ENCODE peak calls at places on chromosomes 16 and 17, in eight cellular contexts. One of them, this sample, is unnamed.

GRCh38 chr16:58464916-58465731 is 34.8 kb upstream of the NDRG4 start:
- DNase-seq in activated gamma-delta T cell treated with anti-CD3 and anti-CD28 coated beads, Interleukin-2, amount 50 U/mL, for 16 hours: no peak
- DNase-seq in NCI-H2171 treated with DMSO at 0.1 percent for 48 hours: no peak
- DNase-seq in EH: no peak
- DNase-seq in AG04449: no peak
- DNase-seq in neural progenitor cell: peak; percentile 69
- DNase-seq in effector memory CD4-positive, alpha-beta T cell: no peak
- DNase-seq in left ventricle myocardium superior: no peak
- DNase-seq in this sample: no peak

GRCh38 chr16:19396555-19397011 is 21.1 kb upstream of the TMC5 start:
- DNase-seq in activated gamma-delta T cell treated with anti-CD3 and anti-CD28 coated beads, Interleukin-2, amount 50 U/mL, for 16 hours: no peak
- DNase-seq in NCI-H2171 treated with DMSO at 0.1 percent for 48 hours: no peak
- DNase-seq in EH: no peak
- DNase-seq in AG04449: no peak
- DNase-seq in neural progenitor cell: no peak
- DNase-seq in effector memory CD4-positive, alpha-beta T cell: no peak
- DNase-seq in left ventricle myocardium superior: no peak
- DNase-seq in this sample: no peak

GRCh38 chr16:49472598-49472997 is 99.0 kb downstream of the C16orf78 start:
- DNase-seq in activated gamma-delta T cell treated with anti-CD3 and anti-CD28 coated beads, Interleukin-2, amount 50 U/mL, for 16 hours: no peak
- DNase-seq in NCI-H2171 treated with DMSO at 0.1 percent for 48 hours: peak; percentile 97
- DNase-seq in EH: no peak
- DNase-seq in AG04449: no peak
- DNase-seq in neural progenitor cell: peak; percentile 27
- DNase-seq in effector memory CD4-positive, alpha-beta T cell: no peak
- DNase-seq in left ventricle myocardium superior: no peak
- DNase-seq in this sample: peak; percentile 54

GRCh38 chr16:24918641-24919040 is 72.9 kb downstream of the SLC5A11 start:
- DNase-seq in activated gamma-delta T cell treated with anti-CD3 and anti-CD28 coated beads, Interleukin-2, amount 50 U/mL, for 16 hours: no peak
- DNase-seq in NCI-H2171 treated with DMSO at 0.1 percent for 48 hours: no peak
- DNase-seq in EH: no peak
- DNase-seq in AG04449: no peak
- DNase-seq in neural progenitor cell: no peak
- DNase-seq in effector memory CD4-positive, alpha-beta T cell: no peak
- DNase-seq in left ventricle myocardium superior: no peak
- DNase-seq in this sample: no peak

GRCh38 chr17:81131486-81132196 is 33.7 kb upstream of the PVALEF start:
- DNase-seq in activated gamma-delta T cell treated with anti-CD3 and anti-CD28 coated beads, Interleukin-2, amount 50 U/mL, for 16 hours: no peak
- DNase-seq in NCI-H2171 treated with DMSO at 0.1 percent for 48 hours: no peak
- DNase-seq in EH: no peak
- DNase-seq in AG04449: no peak
- DNase-seq in neural progenitor cell: no peak
- DNase-seq in effector memory CD4-positive, alpha-beta T cell: no peak
- DNase-seq in left ventricle myocardium superior: no peak
- DNase-seq in this sample: no peak

GRCh38 chr16:58499092-58499511 is 841 bp upstream of the NDRG4 start:
- DNase-seq in activated gamma-delta T cell treated with anti-CD3 and anti-CD28 coated beads, Interleukin-2, amount 50 U/mL, for 16 hours: no peak
- DNase-seq in NCI-H2171 treated with DMSO at 0.1 percent for 48 hours: no peak
- DNase-seq in EH: no peak
- DNase-seq in AG04449: no peak
- DNase-seq in neural progenitor cell: no peak
- DNase-seq in effector memory CD4-positive, alpha-beta T cell: no peak
- DNase-seq in left ventricle myocardium superior: no peak
- DNase-seq in this sample: no peak

GRCh38 chr17:27756467-27757371 is 43.6 kb downstream of the NOS2 start:
- DNase-seq in activated gamma-delta T cell treated with anti-CD3 and anti-CD28 coated beads, Interleukin-2, amount 50 U/mL, for 16 hours: peak; percentile 24
- DNase-seq in NCI-H2171 treated with DMSO at 0.1 percent for 48 hours: no peak
- DNase-seq in EH: peak; percentile 49
- DNase-seq in AG04449: no peak
- DNase-seq in neural progenitor cell: peak; percentile 64
- DNase-seq in effector memory CD4-positive, alpha-beta T cell: no peak
- DNase-seq in left ventricle myocardium superior: peak; percentile 52
- DNase-seq in this sample: no peak

GRCh38 chr17:40343126-40344119 is 21.1 kb downstream of the GJD3 start:
- DNase-seq in activated gamma-delta T cell treated with anti-CD3 and anti-CD28 coated beads, Interleukin-2, amount 50 U/mL, for 16 hours: no peak
- DNase-seq in NCI-H2171 treated with DMSO at 0.1 percent for 48 hours: peak; percentile 81
- DNase-seq in EH: peak; percentile 20
- DNase-seq in AG04449: no peak
- DNase-seq in neural progenitor cell: peak; percentile 60
- DNase-seq in effector memory CD4-positive, alpha-beta T cell: no peak
- DNase-seq in left ventricle myocardium superior: peak; percentile 65
- DNase-seq in this sample: no peak

GRCh38 chr17:44473367-44473766 is 29.8 kb downstream of the GPATCH8 start:
- DNase-seq in activated gamma-delta T cell treated with anti-CD3 and anti-CD28 coated beads, Interleukin-2, amount 50 U/mL, for 16 hours: no peak
- DNase-seq in NCI-H2171 treated with DMSO at 0.1 percent for 48 hours: peak; percentile 31
- DNase-seq in EH: peak; percentile 21
- DNase-seq in AG04449: no peak
- DNase-seq in neural progenitor cell: no peak
- DNase-seq in effector memory CD4-positive, alpha-beta T cell: no peak
- DNase-seq in left ventricle myocardium superior: no peak
- DNase-seq in this sample: no peak

GRCh38 chr16:72829846-72830620 is 217.9 kb downstream of the ZFHX3 start:
- DNase-seq in activated gamma-delta T cell treated with anti-CD3 and anti-CD28 coated beads, Interleukin-2, amount 50 U/mL, for 16 hours: no peak
- DNase-seq in NCI-H2171 treated with DMSO at 0.1 percent for 48 hours: no peak
- DNase-seq in EH: peak; percentile 34
- DNase-seq in AG04449: no peak
- DNase-seq in neural progenitor cell: no peak
- DNase-seq in effector memory CD4-positive, alpha-beta T cell: no peak
- DNase-seq in left ventricle myocardium superior: no peak
- DNase-seq in this sample: no peak

GRCh38 chr17:69967910-69968411 is 107.1 kb upstream of the KCNJ16 start:
- DNase-seq in activated gamma-delta T cell treated with anti-CD3 and anti-CD28 coated beads, Interleukin-2, amount 50 U/mL, for 16 hours: no peak
- DNase-seq in NCI-H2171 treated with DMSO at 0.1 percent for 48 hours: no peak
- DNase-seq in EH: peak; percentile 94
- DNase-seq in AG04449: peak; percentile 97
- DNase-seq in neural progenitor cell: no peak
- DNase-seq in effector memory CD4-positive, alpha-beta T cell: no peak
- DNase-seq in left ventricle myocardium superior: no peak
- DNase-seq in this sample: no peak

GRCh38 chr16:88347656-88348376 is 34.9 kb upstream of the ZNF469 start:
- DNase-seq in activated gamma-delta T cell treated with anti-CD3 and anti-CD28 coated beads, Interleukin-2, amount 50 U/mL, for 16 hours: no peak
- DNase-seq in NCI-H2171 treated with DMSO at 0.1 percent for 48 hours: peak; percentile 12
- DNase-seq in EH: no peak
- DNase-seq in AG04449: no peak
- DNase-seq in neural progenitor cell: no peak
- DNase-seq in effector memory CD4-positive, alpha-beta T cell: no peak
- DNase-seq in left ventricle myocardium superior: peak; percentile 21
- DNase-seq in this sample: no peak

GRCh38 chr16:23976091-23977001 is 140.6 kb downstream of the PRKCB start:
- DNase-seq in activated gamma-delta T cell treated with anti-CD3 and anti-CD28 coated beads, Interleukin-2, amount 50 U/mL, for 16 hours: no peak
- DNase-seq in NCI-H2171 treated with DMSO at 0.1 percent for 48 hours: no peak
- DNase-seq in EH: no peak
- DNase-seq in AG04449: no peak
- DNase-seq in neural progenitor cell: no peak
- DNase-seq in effector memory CD4-positive, alpha-beta T cell: no peak
- DNase-seq in left ventricle myocardium superior: no peak
- DNase-seq in this sample: no peak

GRCh38 chr16:23577493-23577892 is 18.6 kb downstream of the NDUFAB1 start:
- DNase-seq in activated gamma-delta T cell treated with anti-CD3 and anti-CD28 coated beads, Interleukin-2, amount 50 U/mL, for 16 hours: no peak
- DNase-seq in NCI-H2171 treated with DMSO at 0.1 percent for 48 hours: no peak
- DNase-seq in EH: no peak
- DNase-seq in AG04449: no peak
- DNase-seq in neural progenitor cell: no peak
- DNase-seq in effector memory CD4-positive, alpha-beta T cell: no peak
- DNase-seq in left ventricle myocardium superior: no peak
- DNase-seq in this sample: no peak

GRCh38 chr17:16379654-16380053 is 1.2 kb upstream of the UBB start:
- DNase-seq in activated gamma-delta T cell treated with anti-CD3 and anti-CD28 coated beads, Interleukin-2, amount 50 U/mL, for 16 hours: no peak
- DNase-seq in NCI-H2171 treated with DMSO at 0.1 percent for 48 hours: no peak
- DNase-seq in EH: no peak
- DNase-seq in AG04449: no peak
- DNase-seq in neural progenitor cell: no peak
- DNase-seq in effector memory CD4-positive, alpha-beta T cell: no peak
- DNase-seq in left ventricle myocardium superior: no peak
- DNase-seq in this sample: no peak

GRCh38 chr17:28896491-28896883 is 1.0 kb downstream of the FLOT2 start:
- DNase-seq in activated gamma-delta T cell treated with anti-CD3 and anti-CD28 coated beads, Interleukin-2, amount 50 U/mL, for 16 hours: no peak
- DNase-seq in NCI-H2171 treated with DMSO at 0.1 percent for 48 hours: peak; percentile 33
- DNase-seq in EH: peak; percentile 50
- DNase-seq in AG04449: no peak
- DNase-seq in neural progenitor cell: no peak
- DNase-seq in effector memory CD4-positive, alpha-beta T cell: no peak
- DNase-seq in left ventricle myocardium superior: no peak
- DNase-seq in this sample: no peak

GRCh38 chr17:2337811-2338657 is 733 bp downstream of the SGSM2 start:
- DNase-seq in activated gamma-delta T cell treated with anti-CD3 and anti-CD28 coated beads, Interleukin-2, amount 50 U/mL, for 16 hours: peak; percentile 32
- DNase-seq in NCI-H2171 treated with DMSO at 0.1 percent for 48 hours: no peak
- DNase-seq in EH: peak; percentile 64
- DNase-seq in AG04449: no peak
- DNase-seq in neural progenitor cell: peak; percentile 73
- DNase-seq in effector memory CD4-positive, alpha-beta T cell: peak; percentile 37
- DNase-seq in left ventricle myocardium superior: peak; percentile 80
- DNase-seq in this sample: no peak

GRCh38 chr16:75761111-75761510 is 34.8 kb upstream of the CPHXL start:
- DNase-seq in activated gamma-delta T cell treated with anti-CD3 and anti-CD28 coated beads, Interleukin-2, amount 50 U/mL, for 16 hours: no peak
- DNase-seq in NCI-H2171 treated with DMSO at 0.1 percent for 48 hours: no peak
- DNase-seq in EH: peak; percentile 32
- DNase-seq in AG04449: no peak
- DNase-seq in neural progenitor cell: no peak
- DNase-seq in effector memory CD4-positive, alpha-beta T cell: no peak
- DNase-seq in left ventricle myocardium superior: no peak
- DNase-seq in this sample: no peak

GRCh38 chr17:29154516-29155234 is 25.5 kb downstream of the MYO18A start:
- DNase-seq in activated gamma-delta T cell treated with anti-CD3 and anti-CD28 coated beads, Interleukin-2, amount 50 U/mL, for 16 hours: no peak
- DNase-seq in NCI-H2171 treated with DMSO at 0.1 percent for 48 hours: no peak
- DNase-seq in EH: peak; percentile 53
- DNase-seq in AG04449: no peak
- DNase-seq in neural progenitor cell: no peak
- DNase-seq in effector memory CD4-positive, alpha-beta T cell: no peak
- DNase-seq in left ventricle myocardium superior: peak; percentile 69
- DNase-seq in this sample: no peak

GRCh38 chr17:42387663-42388380 is 420 bp downstream of the STAT3 start:
- DNase-seq in activated gamma-delta T cell treated with anti-CD3 and anti-CD28 coated beads, Interleukin-2, amount 50 U/mL, for 16 hours: peak; percentile 14
- DNase-seq in NCI-H2171 treated with DMSO at 0.1 percent for 48 hours: peak; percentile 74
- DNase-seq in EH: peak; percentile 46
- DNase-seq in AG04449: no peak
- DNase-seq in neural progenitor cell: peak; percentile 68
- DNase-seq in effector memory CD4-positive, alpha-beta T cell: peak; percentile 9
- DNase-seq in left ventricle myocardium superior: peak; percentile 62
- DNase-seq in this sample: no peak

GRCh38 chr17:21019976-21020575 is 22.7 kb downstream of the USP22 start:
- DNase-seq in activated gamma-delta T cell treated with anti-CD3 and anti-CD28 coated beads, Interleukin-2, amount 50 U/mL, for 16 hours: no peak
- DNase-seq in NCI-H2171 treated with DMSO at 0.1 percent for 48 hours: peak; percentile 94
- DNase-seq in EH: peak; percentile 25
- DNase-seq in AG04449: no peak
- DNase-seq in neural progenitor cell: peak; percentile 29
- DNase-seq in effector memory CD4-positive, alpha-beta T cell: peak; percentile 20
- DNase-seq in left ventricle myocardium superior: peak; percentile 70
- DNase-seq in this sample: no peak

GRCh38 chr16:58187092-58187491 is 10.8 kb downstream of the CSNK2A2 start:
- DNase-seq in activated gamma-delta T cell treated with anti-CD3 and anti-CD28 coated beads, Interleukin-2, amount 50 U/mL, for 16 hours: no peak
- DNase-seq in NCI-H2171 treated with DMSO at 0.1 percent for 48 hours: no peak
- DNase-seq in EH: peak; percentile 8
- DNase-seq in AG04449: no peak
- DNase-seq in neural progenitor cell: no peak
- DNase-seq in effector memory CD4-positive, alpha-beta T cell: no peak
- DNase-seq in left ventricle myocardium superior: no peak
- DNase-seq in this sample: no peak

GRCh38 chr17:55677449-55677848 is 45.2 kb downstream of the TMEM100 start:
- DNase-seq in activated gamma-delta T cell treated with anti-CD3 and anti-CD28 coated beads, Interleukin-2, amount 50 U/mL, for 16 hours: no peak
- DNase-seq in NCI-H2171 treated with DMSO at 0.1 percent for 48 hours: no peak
- DNase-seq in EH: no peak
- DNase-seq in AG04449: no peak
- DNase-seq in neural progenitor cell: no peak
- DNase-seq in effector memory CD4-positive, alpha-beta T cell: no peak
- DNase-seq in left ventricle myocardium superior: no peak
- DNase-seq in this sample: no peak

GRCh38 chr17:81481011-81481799 is 31.4 kb downstream of the ACTG1 start:
- DNase-seq in activated gamma-delta T cell treated with anti-CD3 and anti-CD28 coated beads, Interleukin-2, amount 50 U/mL, for 16 hours: peak; percentile 25
- DNase-seq in NCI-H2171 treated with DMSO at 0.1 percent for 48 hours: peak; percentile 86
- DNase-seq in EH: peak; percentile 62
- DNase-seq in AG04449: no peak
- DNase-seq in neural progenitor cell: peak; percentile 87
- DNase-seq in effector memory CD4-positive, alpha-beta T cell: peak; percentile 20
- DNase-seq in left ventricle myocardium superior: peak; percentile 91
- DNase-seq in this sample: no peak

GRCh38 chr17:80225230-80225629 is 5.0 kb downstream of the SLC26A11 start:
- DNase-seq in activated gamma-delta T cell treated with anti-CD3 and anti-CD28 coated beads, Interleukin-2, amount 50 U/mL, for 16 hours: no peak
- DNase-seq in NCI-H2171 treated with DMSO at 0.1 percent for 48 hours: no peak
- DNase-seq in EH: no peak
- DNase-seq in AG04449: no peak
- DNase-seq in neural progenitor cell: peak; percentile 22
- DNase-seq in effector memory CD4-positive, alpha-beta T cell: no peak
- DNase-seq in left ventricle myocardium superior: peak; percentile 2
- DNase-seq in this sample: no peak

GRCh38 chr16:28157768-28158535 is 53.8 kb downstream of the XPO6 start:
- DNase-seq in activated gamma-delta T cell treated with anti-CD3 and anti-CD28 coated beads, Interleukin-2, amount 50 U/mL, for 16 hours: no peak
- DNase-seq in NCI-H2171 treated with DMSO at 0.1 percent for 48 hours: no peak
- DNase-seq in EH: peak; percentile 22
- DNase-seq in AG04449: no peak
- DNase-seq in neural progenitor cell: no peak
- DNase-seq in effector memory CD4-positive, alpha-beta T cell: no peak
- DNase-seq in left ventricle myocardium superior: no peak
- DNase-seq in this sample: no peak

GRCh38 chr16:79601092-79601977 is 798 bp upstream of the MAF start:
- DNase-seq in activated gamma-delta T cell treated with anti-CD3 and anti-CD28 coated beads, Interleukin-2, amount 50 U/mL, for 16 hours: peak; percentile 2
- DNase-seq in NCI-H2171 treated with DMSO at 0.1 percent for 48 hours: no peak
- DNase-seq in EH: no peak
- DNase-seq in AG04449: no peak
- DNase-seq in neural progenitor cell: peak; percentile 62
- DNase-seq in effector memory CD4-positive, alpha-beta T cell: no peak
- DNase-seq in left ventricle myocardium superior: peak; percentile 71
- DNase-seq in this sample: no peak

GRCh38 chr17:8745586-8746500 is 1.2 kb upstream of the CCDC42 start:
- DNase-seq in activated gamma-delta T cell treated with anti-CD3 and anti-CD28 coated beads, Interleukin-2, amount 50 U/mL, for 16 hours: peak; percentile 75
- DNase-seq in NCI-H2171 treated with DMSO at 0.1 percent for 48 hours: peak; percentile 2
- DNase-seq in EH: peak; percentile 59
- DNase-seq in AG04449: no peak
- DNase-seq in neural progenitor cell: peak; percentile 84
- DNase-seq in effector memory CD4-positive, alpha-beta T cell: peak; percentile 66
- DNase-seq in left ventricle myocardium superior: peak; percentile 85
- DNase-seq in this sample: no peak

GRCh38 chr16:1072526-1073261 is at the start of gene SSTR5:
- DNase-seq in activated gamma-delta T cell treated with anti-CD3 and anti-CD28 coated beads, Interleukin-2, amount 50 U/mL, for 16 hours: no peak
- DNase-seq in NCI-H2171 treated with DMSO at 0.1 percent for 48 hours: no peak
- DNase-seq in EH: no peak
- DNase-seq in AG04449: no peak
- DNase-seq in neural progenitor cell: peak; percentile 43
- DNase-seq in effector memory CD4-positive, alpha-beta T cell: no peak
- DNase-seq in left ventricle myocardium superior: no peak
- DNase-seq in this sample: no peak

GRCh38 chr17:42578282-42578869 is 847 bp upstream of the PSMC3IP start:
- DNase-seq in activated gamma-delta T cell treated with anti-CD3 and anti-CD28 coated beads, Interleukin-2, amount 50 U/mL, for 16 hours: peak; percentile 41
- DNase-seq in NCI-H2171 treated with DMSO at 0.1 percent for 48 hours: peak; percentile 92
- DNase-seq in EH: peak; percentile 72
- DNase-seq in AG04449: no peak
- DNase-seq in neural progenitor cell: peak; percentile 92
- DNase-seq in effector memory CD4-positive, alpha-beta T cell: no peak
- DNase-seq in left ventricle myocardium superior: peak; percentile 82
- DNase-seq in this sample: peak; percentile 54

GRCh38 chr17:16282522-16282921 is 65.5 kb downstream of the PIGL start:
- DNase-seq in activated gamma-delta T cell treated with anti-CD3 and anti-CD28 coated beads, Interleukin-2, amount 50 U/mL, for 16 hours: no peak
- DNase-seq in NCI-H2171 treated with DMSO at 0.1 percent for 48 hours: no peak
- DNase-seq in EH: peak; percentile 96
- DNase-seq in AG04449: peak; percentile 69
- DNase-seq in neural progenitor cell: no peak
- DNase-seq in effector memory CD4-positive, alpha-beta T cell: no peak
- DNase-seq in left ventricle myocardium superior: no peak
- DNase-seq in this sample: no peak

GRCh38 chr17:57629470-57629869 is 115.6 kb downstream of the CCDC182 start:
- DNase-seq in activated gamma-delta T cell treated with anti-CD3 and anti-CD28 coated beads, Interleukin-2, amount 50 U/mL, for 16 hours: no peak
- DNase-seq in NCI-H2171 treated with DMSO at 0.1 percent for 48 hours: no peak
- DNase-seq in EH: no peak
- DNase-seq in AG04449: no peak
- DNase-seq in neural progenitor cell: no peak
- DNase-seq in effector memory CD4-positive, alpha-beta T cell: no peak
- DNase-seq in left ventricle myocardium superior: no peak
- DNase-seq in this sample: no peak

This sample was measured in DMS 273 treated with DMSO at 0.1 percent for 48 hours.